ENCODE peak calls at places on chromosomes 6 and 20, in ten cellular contexts. N is psoas muscle, X is mucosa of descending colon, R is fibroblast of lung, B is RWPE1, S is vagina, Y is H9, Q is body of pancreas, L is tibial artery, C is kidney. E is an unnamed sample.

GRCh38 chr6:15365273-15365687 is 119.4 kb downstream of the JARID2 start:
- DNase-seq in N (peak; percentile 80), X (peak; percentile 79), R (peak; percentile 86), B (peak; percentile 77), S (no peak), Y (peak; percentile 46), Q (peak; percentile 85), L (peak; percentile 85), C (peak; percentile 90), E (peak; percentile 39)

GRCh38 chr6:146887447-146888077 is 288.8 kb downstream of the ADGB start:
- DNase-seq in N (no peak), X (no peak), R (no peak), B (no peak), S (no peak), Y (no peak), Q (no peak), L (no peak), C (no peak), E (no peak)

GRCh38 chr6:162690158-162690557 is 37.4 kb downstream of the PRKN start:
- DNase-seq in N (no peak), X (no peak), R (no peak), B (no peak), S (no peak), Y (no peak), Q (no peak), L (no peak), C (no peak), E (no peak)

GRCh38 chr6:52538921-52539354 is 37.9 kb downstream of the TRAM2 start:
- DNase-seq in N (no peak), X (no peak), R (peak; percentile 77), B (no peak), S (no peak), Y (no peak), Q (no peak), L (no peak), C (no peak), E (no peak)

GRCh38 chr6:5401845-5402738 is 140.8 kb downstream of the FARS2 start:
- DNase-seq in N (no peak), X (no peak), R (no peak), B (no peak), S (no peak), Y (no peak), Q (no peak), L (no peak), C (no peak), E (no peak)

GRCh38 chr6:144362042-144363018 is 77.2 kb downstream of the UTRN start:
- DNase-seq in N (no peak), X (no peak), R (peak; percentile 34), B (no peak), S (no peak), Y (no peak), Q (peak; percentile 67), L (no peak), C (no peak), E (no peak)

GRCh38 chr20:2680046-2680445 is 12.5 kb upstream of the EBF4 start:
- DNase-seq in N (no peak), X (no peak), R (no peak), B (no peak), S (no peak), Y (no peak), Q (no peak), L (no peak), C (no peak), E (no peak)

GRCh38 chr6:118665011-118665410 is 13.6 kb upstream of the CEP85L start:
- DNase-seq in N (no peak), X (no peak), R (no peak), B (no peak), S (no peak), Y (no peak), Q (no peak), L (no peak), C (no peak), E (no peak)

GRCh38 chr6:88722691-88723090 is 240.7 kb downstream of the RNGTT start:
- DNase-seq in N (no peak), X (no peak), R (peak; percentile 48), B (no peak), S (no peak), Y (no peak), Q (no peak), L (no peak), C (no peak), E (no peak)

GRCh38 chr20:41398408-41398807 is 31.8 kb upstream of the EMILIN3 start:
- DNase-seq in N (no peak), X (no peak), R (no peak), B (no peak), S (no peak), Y (no peak), Q (peak; percentile 41), L (no peak), C (no peak), E (no peak)

GRCh38 chr6:47241742-47242482 is 67.8 kb downstream of the TNFRSF21 start:
- DNase-seq in N (no peak), X (no peak), R (no peak), B (no peak), S (no peak), Y (no peak), Q (peak; percentile 20), L (no peak), C (no peak), E (no peak)

GRCh38 chr6:167564416-167565250 is 239.7 kb downstream of the TTLL2 start:
- DNase-seq in N (no peak), X (no peak), R (no peak), B (no peak), S (peak; percentile 62), Y (no peak), Q (no peak), L (no peak), C (no peak), E (peak; percentile 7)

GRCh38 chr6:4568138-4568537 is 208.1 kb upstream of the CDYL start:
- DNase-seq in N (no peak), X (no peak), R (no peak), B (no peak), S (no peak), Y (no peak), Q (no peak), L (no peak), C (no peak), E (no peak)

GRCh38 chr20:50353289-50353961 is 156.8 kb upstream of the PTPN1 start:
- DNase-seq in N (no peak), X (no peak), R (no peak), B (no peak), S (no peak), Y (no peak), Q (no peak), L (no peak), C (peak; percentile 70), E (no peak)

DNA sequence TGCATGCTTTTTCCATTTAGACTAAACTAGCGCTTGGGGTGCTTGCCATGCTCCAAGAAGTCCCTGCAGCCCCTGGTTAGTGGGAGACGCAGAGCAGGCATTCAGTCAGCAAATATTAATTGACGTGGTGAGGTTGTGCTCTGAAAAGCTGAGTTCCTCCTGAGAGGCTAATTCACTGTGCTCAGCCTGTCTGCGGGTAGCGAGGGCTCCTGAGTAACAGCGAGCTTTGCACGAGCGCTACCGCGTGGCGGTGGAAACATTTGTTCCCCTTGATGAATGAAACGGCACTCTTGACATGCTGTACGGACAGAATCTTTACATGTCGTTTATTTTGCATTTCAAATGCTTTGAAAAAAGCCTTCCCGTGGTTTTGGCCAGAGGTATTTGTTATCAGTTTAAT is 170.6 kb upstream of the AGPAT4 start:
- DNase-seq in N (peak; percentile 56), X (no peak), R (peak; percentile 86), B (no peak), S (no peak), Y (peak; percentile 49), Q (peak; percentile 59), L (no peak), C (no peak), E (no peak)
- TF ChIP-seq CTCF in N (peak; percentile 32), X (no peak), R (no peak), B (no peak), S (no peak), Y (peak; percentile 24), Q (peak; percentile 27), L (peak; percentile 5), C (peak; percentile 28), E (no peak)

GRCh38 chr6:150028799-150029198 is 3.5 kb upstream of the RAET1L start:
- DNase-seq in N (no peak), X (no peak), R (no peak), B (no peak), S (no peak), Y (no peak), Q (no peak), L (no peak), C (no peak), E (no peak)
- TF ChIP-seq CTCF in N (no peak), X (no peak), R (no peak), B (no peak), S (no peak), Y (no peak), Q (no peak), L (no peak), C (no peak), E (no peak)

GRCh38 chr20:43749734-43750294 is 23.0 kb upstream of the GTSF1L start:
- DNase-seq in N (peak; percentile 75), X (peak; percentile 82), R (peak; percentile 39), B (peak; percentile 94), S (no peak), Y (peak; percentile 82), Q (peak; percentile 73), L (peak; percentile 73), C (peak; percentile 87), E (peak; percentile 88)
- TF ChIP-seq CTCF in N (peak; percentile 99), X (peak; percentile 100), R (peak; percentile 96), B (peak; percentile 100), S (peak; percentile 96), Y (peak; percentile 100), Q (peak; percentile 99), L (peak; percentile 98), C (peak; percentile 92), E (peak; percentile 95)

GRCh38 chr6:82248233-82248735 is 740 bp upstream of the IBTK start:
- DNase-seq in N (no peak), X (no peak), R (peak; percentile 81), B (peak; percentile 26), S (no peak), Y (no peak), Q (peak; percentile 72), L (no peak), C (no peak), E (no peak)

GRCh38 chr6:82247634-82248232 is at the start of gene IBTK:
- DNase-seq in N (peak; percentile 94), X (peak; percentile 96), R (peak; percentile 90), B (peak; percentile 99), S (peak; percentile 98), Y (peak; percentile 97), Q (peak; percentile 96), L (peak; percentile 97), C (peak; percentile 98), E (peak; percentile 81)

GRCh38 chr6:82249381-82250253 is 2.1 kb upstream of the IBTK start:
- DNase-seq in N (no peak), X (no peak), R (peak; percentile 20), B (no peak), S (no peak), Y (no peak), Q (no peak), L (no peak), C (no peak), E (no peak)

GRCh38 chr6:82246802-82247633 is 526 bp downstream of the IBTK start:
- DNase-seq in N (peak; percentile 64), X (no peak), R (peak; percentile 55), B (no peak), S (peak; percentile 89), Y (peak; percentile 72), Q (peak; percentile 64), L (no peak), C (no peak), E (no peak)

DNA sequence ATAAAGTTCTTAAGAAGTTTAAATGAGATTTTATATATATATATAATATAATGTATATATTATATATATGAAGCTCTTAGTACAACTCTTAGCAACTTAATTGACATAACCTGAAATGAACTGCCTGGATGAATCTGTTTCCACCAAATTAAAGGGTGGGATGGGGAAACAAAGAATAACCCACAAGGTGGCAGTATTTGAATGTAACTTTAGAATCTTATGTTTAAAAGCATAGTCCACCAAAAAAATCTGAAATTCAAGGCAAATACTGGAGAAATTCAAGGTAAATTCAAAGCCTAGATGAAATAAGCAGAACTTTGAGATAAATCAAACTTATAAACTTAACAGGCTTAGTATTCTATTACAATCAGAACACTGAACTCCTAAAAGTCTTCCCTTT is 4.4 kb upstream of the IBTK start:
- DNase-seq in N (no peak), X (no peak), R (peak; percentile 27), B (peak; percentile 50), S (no peak), Y (no peak), Q (no peak), L (no peak), C (no peak), E (no peak)
- TF ChIP-seq CTCF in N (peak; percentile 34), X (no peak), R (peak; percentile 20), B (peak; percentile 34), S (peak; percentile 31), Y (peak; percentile 75), Q (peak; percentile 54), L (peak; percentile 40), C (peak; percentile 39), E (no peak)

E was measured in omental fat pad.